ENCODE peak calls at places on chromosomes 11 and 22, in four cellular contexts. C is stomach, O is activated B cell treated with CpG ODN at 0.5 μM for 24 hours, H is GM10248. J is an unnamed sample.

GRCh38 chr11:19832166-19832750 is 119.6 kb downstream of the NAV2 start:
- DNase-seq in H (no peak), O (no peak), C (no peak), J (no peak)

GRCh38 chr22:41983516-41983915 is 14.3 kb downstream of the SEPTIN3 start:
- DNase-seq in H (no peak), O (no peak), C (no peak), J (no peak)

GRCh38 chr11:1832989-1833365 is 1.8 kb upstream of the SYT8 start:
- DNase-seq in C (no peak), O (no peak), H (no peak), J (no peak)

GRCh38 chr11:63906585-63906984 is 10.4 kb downstream of the RCOR2 start:
- DNase-seq in O (no peak), C (peak; percentile 37), H (no peak), J (no peak)

GRCh38 chr22:27381552-27381951 is 420.0 kb downstream of the MN1 start:
- DNase-seq in H (no peak), O (no peak), C (no peak), J (no peak)

GRCh38 chr22:42964994-42965699 is 49.8 kb downstream of the PACSIN2 start:
- DNase-seq in O (no peak), C (no peak), H (peak; percentile 57), J (no peak)

GRCh38 chr11:2539761-2540520 is 95.1 kb downstream of the KCNQ1 start:
- DNase-seq in O (no peak), C (no peak), H (no peak), J (peak; percentile 10)

GRCh38 chr11:62242021-62242420 is at the start of gene SCGB1D2:
- DNase-seq in H (no peak), C (no peak), O (no peak), J (no peak)

GRCh38 chr11:58905141-58905715 is 34.1 kb upstream of the GLYATL1 start:
- DNase-seq in O (no peak), C (no peak), H (no peak), J (no peak)
- TF ChIP-seq CTCF in O (no peak), C (no peak), H (no peak), J (no peak)

GRCh38 chr11:107849791-107850190 is 8.8 kb downstream of the SLC35F2 start:
- DNase-seq in O (no peak), C (no peak), H (no peak), J (no peak)
- TF ChIP-seq CTCF in O (no peak), C (no peak), H (no peak), J (no peak)

GRCh38 chr11:65790104-65790901 is 3.4 kb downstream of the OVOL1 start:
- DNase-seq in O (no peak), H (no peak), C (no peak), J (no peak)

GRCh38 chr11:65792456-65792855 is 5.6 kb downstream of the OVOL1 start:
- DNase-seq in O (no peak), C (no peak), H (no peak), J (no peak)

GRCh38 chr11:65790902-65791650 is 4.2 kb downstream of the OVOL1 start:
- DNase-seq in H (no peak), C (no peak), O (no peak), J (no peak)

GRCh38 chr11:65793144-65793581 is 6.3 kb downstream of the OVOL1 start:
- DNase-seq in O (no peak), C (peak; percentile 95), H (no peak), J (no peak)

DNA sequence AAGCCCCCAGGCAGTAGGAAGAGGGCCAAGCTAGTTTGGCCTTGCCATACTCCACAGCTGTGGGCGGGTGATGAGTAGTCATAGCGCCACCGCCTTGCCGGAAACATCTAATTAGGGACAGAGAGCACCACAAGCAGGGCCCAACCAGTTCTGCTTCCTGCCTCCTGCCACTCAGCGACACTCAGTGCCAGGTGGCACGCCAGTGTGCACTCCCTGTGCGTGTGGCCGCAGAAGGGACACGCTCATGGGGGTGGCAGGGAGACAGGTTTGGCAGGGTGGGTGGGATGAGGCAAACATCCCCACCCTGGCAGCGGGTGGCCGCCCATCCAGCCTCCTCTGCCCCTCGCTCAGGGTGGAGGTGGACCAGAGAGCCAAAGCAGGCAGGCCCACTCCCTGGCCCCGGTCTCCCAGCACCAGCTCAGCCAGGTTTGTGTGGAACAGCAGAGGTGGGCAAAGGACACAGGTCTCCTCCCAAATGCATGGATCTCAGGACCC is 4.9 kb downstream of the OVOL1 start:
- DNase-seq in O (peak; percentile 52), C (peak; percentile 62), H (peak; percentile 82), J (no peak)
- TF ChIP-seq CTCF in O (no peak), C (no peak), H (no peak), J (no peak)

GRCh38 chr11:73729594-73730206 is 31.2 kb downstream of the RAB6A start:
- DNase-seq in H (no peak), O (no peak), C (no peak), J (no peak)
- TF ChIP-seq CTCF in H (no peak), O (no peak), C (no peak), J (peak; percentile 55)

DNA sequence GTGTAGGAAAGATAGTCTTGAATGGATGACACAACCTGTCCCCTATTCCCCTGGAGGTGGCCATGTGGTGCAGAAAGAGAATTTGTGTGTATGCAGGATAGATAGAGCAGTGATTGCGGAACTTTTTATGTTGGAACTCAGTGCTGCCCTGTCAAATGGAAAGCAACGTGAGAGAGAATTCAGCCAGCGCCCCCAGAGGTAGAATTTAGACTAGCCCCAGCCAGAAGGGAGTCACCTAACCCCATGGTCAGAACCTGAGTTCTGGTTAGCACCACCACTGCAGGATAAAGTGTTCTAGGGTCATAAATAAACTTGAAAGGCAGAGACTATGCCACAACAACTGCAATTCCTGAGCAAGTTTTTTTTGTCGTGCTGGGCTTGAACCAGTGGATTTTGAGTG is 152.9 kb upstream of the GRIA4 start:
- DNase-seq in C (no peak), O (no peak), H (no peak), J (no peak)
- TF ChIP-seq CTCF in C (no peak), O (no peak), H (no peak), J (no peak)

GRCh38 chr22:49779226-49779625 is 48.4 kb downstream of the BRD1 start:
- DNase-seq in O (no peak), C (no peak), H (no peak), J (no peak)
- TF ChIP-seq CTCF in O (no peak), C (no peak), H (no peak), J (no peak)

GRCh38 chr22:35417606-35418005 is 17.7 kb downstream of the MCM5 start:
- DNase-seq in H (no peak), O (no peak), C (no peak), J (no peak)
- TF ChIP-seq CTCF in H (no peak), O (no peak), C (no peak), J (no peak)

GRCh38 chr11:133649059-133649458 is 116.8 kb upstream of the OPCML start:
- DNase-seq in O (no peak), H (no peak), C (no peak), J (no peak)
- TF ChIP-seq CTCF in O (no peak), H (no peak), C (no peak), J (no peak)

GRCh38 chr11:59158206-59159068 is 13.5 kb upstream of the DTX4 start:
- DNase-seq in O (no peak), C (peak; percentile 58), H (peak; percentile 64), J (no peak)

GRCh38 chr11:59157433-59157832 is 14.5 kb upstream of the DTX4 start:
- DNase-seq in H (no peak), O (no peak), C (no peak), J (no peak)

GRCh38 chr11:59152312-59152967 is 9.8 kb downstream of the FAM111A start:
- DNase-seq in O (no peak), C (no peak), H (peak; percentile 48), J (no peak)

GRCh38 chr11:59151761-59152160 is 9.1 kb downstream of the FAM111A start:
- DNase-seq in H (no peak), C (no peak), O (no peak), J (no peak)

DNA sequence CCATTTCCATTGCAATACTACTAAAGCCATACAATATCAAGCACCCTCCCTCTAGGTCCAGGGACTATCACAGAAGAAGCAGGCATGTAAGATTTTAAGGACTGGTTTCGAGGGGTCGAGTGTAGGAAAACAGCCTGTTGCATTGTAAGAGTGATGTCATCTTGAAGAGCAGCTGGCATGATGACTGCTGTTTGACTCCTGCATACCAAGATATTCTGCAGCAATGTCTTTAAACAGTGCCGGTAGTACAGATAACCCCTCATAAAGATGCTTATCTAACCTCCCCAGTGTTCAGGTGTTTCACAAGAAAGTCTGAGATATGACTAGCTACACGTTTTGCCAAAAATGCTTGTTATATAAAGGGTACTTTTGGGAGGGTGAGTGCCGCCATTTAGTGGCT is 11.9 kb downstream of the FAM111A start:
- DNase-seq in C (no peak), O (no peak), H (no peak), J (no peak)
- TF ChIP-seq CTCF in C (no peak), O (no peak), H (no peak), J (no peak)

DNA sequence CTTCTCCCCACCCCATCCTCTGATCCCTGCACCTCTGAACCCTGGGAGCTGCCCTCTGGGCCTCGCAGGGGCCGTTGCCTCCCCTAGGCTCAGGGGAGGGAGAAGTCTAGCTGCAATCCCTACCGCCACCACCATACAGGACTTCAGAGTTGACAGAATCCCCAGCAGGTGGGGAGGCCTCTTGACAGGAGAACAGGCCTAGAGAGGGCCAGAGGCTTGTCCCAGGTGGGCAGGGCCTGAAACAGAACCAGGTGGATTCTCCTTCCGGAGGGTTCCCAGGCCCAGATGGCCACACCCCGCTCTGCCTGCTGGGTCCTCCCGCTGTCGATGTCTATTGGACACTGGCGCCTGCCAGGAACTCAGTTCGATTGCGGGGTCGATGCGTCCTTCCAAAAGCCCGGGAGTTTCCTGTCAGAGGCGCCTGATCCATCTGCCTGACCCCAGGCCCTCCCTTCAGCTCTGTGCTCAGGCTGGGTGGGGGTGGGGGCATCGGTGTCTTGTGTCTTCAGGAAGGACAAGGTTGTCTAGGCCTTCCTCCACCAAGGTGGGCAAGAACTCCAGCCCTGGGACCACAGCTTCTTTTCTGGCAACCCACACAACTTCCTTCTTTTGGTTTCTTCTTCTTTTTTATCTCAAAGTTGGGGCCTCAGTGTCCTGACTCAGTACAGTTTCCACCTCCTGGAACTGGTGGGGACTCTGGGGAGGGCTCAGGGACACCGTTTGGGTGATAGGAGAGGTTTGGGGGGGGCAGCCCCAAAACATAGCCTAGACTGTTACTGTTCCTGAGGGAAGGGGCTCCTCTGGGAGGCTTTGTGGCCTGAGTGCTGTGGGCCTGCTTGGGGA is 6.4 kb downstream of the STARD10 start:
- DNase-seq in O (peak; percentile 33), C (no peak), H (peak; percentile 78), J (no peak)
- TF ChIP-seq CTCF in O (no peak), C (no peak), H (no peak), J (no peak)